ENCODE peak calls at places on chromosomes 1 and 21, in four cellular contexts. A is cardiac muscle cell; P is caudate nucleus; G is activated CD8-positive, alpha-beta memory T cell treated with anti-CD3 and anti-CD28 coated beads for 24 hours. X is an unnamed sample.

GRCh38 chr1:2540816-2541492 is 10.9 kb upstream of the HES5 start:
- DNase-seq in A (peak), P (no peak), G (peak), X (no peak)

GRCh38 chr1:103284270-103284669 is 175.9 kb upstream of the COL11A1 start:
- DNase-seq in A (no peak), P (no peak), G (no peak), X (no peak)

GRCh38 chr1:171355727-171356126 is 41.7 kb downstream of the FMO4 start:
- DNase-seq in A (no peak), P (no peak), G (no peak), X (no peak)

GRCh38 chr21:14482165-14482564 is 64.0 kb downstream of the SAMSN1 start:
- DNase-seq in A (no peak), P (no peak), G (no peak), X (no peak)

GRCh38 chr1:155324717-155325595 is 4.3 kb downstream of the RUSC1 start:
- DNase-seq in A (peak), P (no peak), G (no peak), X (no peak)

GRCh38 chr1:208652300-208653160 is 408.3 kb upstream of the PLXNA2 start:
- DNase-seq in A (peak), P (peak), G (peak), X (peak)

GRCh38 chr1:8238141-8239038 is 79.5 kb upstream of the SLC45A1 start:
- DNase-seq in A (no peak), P (no peak), G (no peak), X (no peak)

GRCh38 chr1:8797230-8797629 is 20.2 kb downstream of the RERE start:
- DNase-seq in A (no peak), P (no peak), G (no peak), X (no peak)

GRCh38 chr1:230824571-230825060 is 43.7 kb downstream of the C1orf198 start:
- DNase-seq in A (no peak), P (no peak), G (peak), X (no peak)

GRCh38 chr1:6330410-6330827 is 63.1 kb downstream of the ACOT7 start:
- DNase-seq in A (no peak), P (peak), G (no peak), X (no peak)

GRCh38 chr1:10549919-10550656 is 75.3 kb downstream of the PEX14 start:
- DNase-seq in A (no peak), P (no peak), G (no peak), X (no peak)

GRCh38 chr1:205474571-205474970 is 18.7 kb upstream of the BLACAT1 start:
- DNase-seq in A (no peak), P (no peak), G (no peak), X (no peak)

GRCh38 chr1:186239211-186239610 is 135.8 kb downstream of the TPR start:
- DNase-seq in A (no peak), P (no peak), G (no peak), X (no peak)

GRCh38 chr1:207463021-207463420 is 8.9 kb downstream of the CR2 start:
- DNase-seq in A (no peak), P (no peak), G (no peak), X (no peak)

GRCh38 chr1:223479718-223480425 is 86.7 kb downstream of the CCDC185 start:
- DNase-seq in A (peak), P (no peak), G (no peak), X (no peak)

GRCh38 chr1:115647507-115647906 is 5.7 kb downstream of the VANGL1 start:
- DNase-seq in A (no peak), P (no peak), G (no peak), X (no peak)

GRCh38 chr1:24018611-24019580 is 38.8 kb upstream of the SRSF10 start:
- DNase-seq in A (peak), P (peak), G (no peak), X (no peak)

GRCh38 chr1:94926365-94926914 is 470 bp downstream of the CNN3 start:
- DNase-seq in A (peak), P (peak), G (no peak), X (peak)

GRCh38 chr1:37471345-37472231 is 2.8 kb upstream of the ZC3H12A start:
- DNase-seq in A (peak), P (peak), G (no peak), X (peak)

GRCh38 chr1:239184581-239185244 is 201.7 kb upstream of the CHRM3 start:
- DNase-seq in A (no peak), P (no peak), G (no peak), X (no peak)

GRCh38 chr1:10648689-10649483 is 147.6 kb downstream of the CASZ1 start:
- DNase-seq in A (peak), P (no peak), G (no peak), X (no peak)

GRCh38 chr1:159817276-159818041 is 9.2 kb upstream of the SLAMF8 start:
- DNase-seq in A (no peak), P (no peak), G (no peak), X (no peak)

GRCh38 chr1:171107257-171107940 is 16.7 kb downstream of the FMO3 start:
- DNase-seq in A (no peak), P (no peak), G (no peak), X (no peak)

GRCh38 chr1:62905309-62905708 is 121.4 kb downstream of the ATG4C start:
- DNase-seq in A (no peak), P (no peak), G (no peak), X (no peak)

GRCh38 chr1:185674201-185674600 is 60.0 kb upstream of the HMCN1 start:
- DNase-seq in A (no peak), P (no peak), G (no peak), X (no peak)

GRCh38 chr1:108712605-108713150 is at the start of gene FNDC7:
- DNase-seq in A (no peak), P (no peak), G (no peak), X (no peak)

X was measured in nucleus accumbens.